ENCODE peak calls at places on chromosomes 11 and 22, in nine cellular contexts. F is T-helper 9 cell; R is tibial artery; I is activated CD4-positive, CD25-positive, alpha-beta regulatory T cell treated with anti-CD3 and anti-CD28 coated beads, Interleukin-2, amount 50 U/mL, for 16 hours; H is NCI-H1417; C is GDM1; W is posterior cingulate gyrus; M is pancreas; P is erythroblast. K is an unnamed sample.

GRCh38 chr22:21108379-21109115 is 62.8 kb downstream of the LRRC74B start:
- DNase-seq in F (no peak), R (no peak), I (no peak), H (no peak), C (no peak), W (no peak), M (no peak), P (peak), K (no peak)

GRCh38 chr11:117604349-117604995 is 192.5 kb downstream of the DSCAML1 start:
- DNase-seq in F (no peak), R (no peak), I (no peak), H (peak), C (no peak), W (no peak), M (no peak), P (no peak), K (no peak)

GRCh38 chr22:32475428-32476010 is 908 bp downstream of the FBXO7 start:
- DNase-seq in F (no peak), R (peak), I (no peak), H (peak), C (no peak), W (peak), M (peak), P (peak), K (no peak)

GRCh38 chr11:93567406-93567819 is 24.2 kb upstream of the SMCO4 start:
- DNase-seq in F (no peak), R (peak), I (no peak), H (no peak), C (no peak), W (peak), M (peak), P (no peak), K (no peak)

GRCh38 chr22:48310740-48311139 is 1516.9 kb downstream of the BRD1 start:
- DNase-seq in F (no peak), R (no peak), I (no peak), H (no peak), C (no peak), W (no peak), M (no peak), P (no peak), K (no peak)

GRCh38 chr11:665062-665706 is 28.1 kb downstream of the DRD4 start:
- DNase-seq in F (no peak), R (no peak), I (no peak), H (no peak), C (no peak), W (no peak), M (no peak), P (no peak), K (peak)

GRCh38 chr22:45493286-45493771 is 9.4 kb upstream of the FBLN1 start:
- DNase-seq in F (no peak), R (peak), I (no peak), H (no peak), C (no peak), W (no peak), M (no peak), P (no peak), K (no peak)

GRCh38 chr11:77299528-77299993 is 1.9 kb downstream of the GDPD4 start:
- DNase-seq in F (no peak), R (no peak), I (no peak), H (no peak), C (no peak), W (no peak), M (no peak), P (peak), K (no peak)

GRCh38 chr22:38455063-38455529 is at the start of gene KCNJ4:
- DNase-seq in F (no peak), R (no peak), I (no peak), H (no peak), C (no peak), W (no peak), M (no peak), P (no peak), K (no peak)

GRCh38 chr22:36773935-36774334 is 2.0 kb downstream of the IFT27 start:
- DNase-seq in F (no peak), R (no peak), I (no peak), H (peak), C (no peak), W (peak), M (no peak), P (peak), K (no peak)

GRCh38 chr11:87722756-87723599 is 452.3 kb downstream of the RAB38 start:
- DNase-seq in F (no peak), R (no peak), I (no peak), H (peak), C (no peak), W (peak), M (no peak), P (peak), K (no peak)

GRCh38 chr22:17116931-17117330 is 4.2 kb downstream of the TMEM121B start:
- DNase-seq in F (no peak), R (no peak), I (no peak), H (no peak), C (no peak), W (peak), M (no peak), P (no peak), K (no peak)

K was measured in SK-N-MC.